ENCODE peak calls at places on chromosome 10, in nine cellular contexts. B, Q, Z, E, M, P, F, C and K are unnamed samples.

GRCh38 chr10:68333905-68334431 is 1.2 kb upstream of the PBLD start:
- DNase-seq in E (no peak), C (no peak), M (no peak), B (no peak), P (peak; percentile 15), F (no peak), Q (no peak), Z (no peak), K (no peak)

GRCh38 chr10:21173433-21173963 is 276.4 kb upstream of the NEBL start:
- DNase-seq in Q (peak; percentile 11), F (no peak), P (no peak), M (no peak), E (no peak), C (peak; percentile 60), Z (no peak), B (peak; percentile 73), K (no peak)

GRCh38 chr10:45274364-45274763 is 41.0 kb downstream of the OR13A1 start:
- DNase-seq in E (no peak), Q (no peak), M (no peak), Z (no peak), C (no peak), B (no peak), F (no peak), P (no peak), K (no peak)

GRCh38 chr10:12960939-12961338 is 40.6 kb downstream of the CCDC3 start:
- DNase-seq in M (no peak), E (no peak), B (no peak), P (no peak), F (no peak), Q (no peak), C (no peak), Z (no peak), K (no peak)

GRCh38 chr10:70647086-70647485 is 25.2 kb upstream of the ADAMTS14 start:
- DNase-seq in Q (no peak), C (no peak), B (no peak), P (no peak), M (no peak), Z (no peak), F (no peak), E (no peak), K (no peak)

GRCh38 chr10:80284522-80284921 is 4.9 kb downstream of the MAT1A start:
- DNase-seq in Q (no peak), Z (no peak), C (no peak), M (no peak), F (no peak), E (no peak), P (no peak), B (no peak), K (no peak)

GRCh38 chr10:114623661-114624294 is 34.3 kb downstream of the ABLIM1 start:
- DNase-seq in Z (no peak), M (peak; percentile 74), C (peak; percentile 19), P (no peak), B (peak; percentile 63), Q (no peak), E (no peak), F (no peak), K (no peak)

GRCh38 chr10:124242365-124242764 is 149.0 kb upstream of the CHST15 start:
- DNase-seq in B (no peak), C (no peak), E (no peak), F (no peak), P (no peak), Q (no peak), Z (no peak), M (no peak), K (no peak)

GRCh38 chr10:6382081-6382480 is 179.3 kb downstream of the PFKFB3 start:
- DNase-seq in P (peak; percentile 73), F (peak; percentile 69), B (no peak), Z (peak; percentile 26), Q (no peak), C (no peak), M (peak; percentile 70), E (no peak), K (peak; percentile 47)

GRCh38 chr10:86400705-86401587 is 34.4 kb upstream of the GRID1 start:
- DNase-seq in M (peak; percentile 63), P (peak; percentile 67), Q (peak; percentile 38), E (no peak), F (peak; percentile 60), B (peak; percentile 78), C (peak; percentile 78), Z (peak; percentile 59), K (peak; percentile 59)

GRCh38 chr10:103040424-103040823 is 122.3 kb downstream of the CNNM2 start:
- DNase-seq in E (no peak), Q (no peak), Z (no peak), C (no peak), P (no peak), B (no peak), M (peak; percentile 90), F (no peak), K (no peak)

GRCh38 chr10:28587970-28588290 is 55.0 kb downstream of the WAC start:
- DNase-seq in M (peak; percentile 63), F (no peak), C (no peak), B (peak; percentile 3), E (no peak), P (no peak), Z (no peak), Q (no peak), K (no peak)

GRCh38 chr10:74081192-74081803 is 69.3 kb downstream of the AP3M1 start:
- DNase-seq in Z (peak; percentile 68), M (peak; percentile 74), Q (peak; percentile 50), P (peak; percentile 63), C (peak; percentile 68), E (peak; percentile 70), B (peak; percentile 64), F (peak; percentile 38), K (peak; percentile 74)

GRCh38 chr10:31623466-31623865 is 304.4 kb downstream of the ZEB1 start:
- DNase-seq in Q (no peak), B (no peak), P (no peak), E (no peak), M (no peak), C (no peak), F (no peak), Z (no peak), K (no peak)

GRCh38 chr10:79221110-79222051 is 125.9 kb upstream of the PPIF start:
- DNase-seq in Z (no peak), F (no peak), P (no peak), M (peak; percentile 62), B (peak; percentile 94), Q (no peak), E (no peak), C (peak; percentile 93), K (no peak)

GRCh38 chr10:112230325-112230988 is 46.9 kb upstream of the GPAM start:
- DNase-seq in C (no peak), P (no peak), Z (no peak), Q (no peak), M (no peak), F (no peak), B (no peak), E (no peak), K (no peak)

GRCh38 chr10:130834573-130834972 is 476.9 kb downstream of the TCERG1L start:
- DNase-seq in Z (no peak), F (no peak), Q (no peak), C (no peak), P (no peak), M (no peak), E (no peak), B (no peak), K (no peak)

GRCh38 chr10:113958631-113959382 is 84.9 kb upstream of the ADRB1 start:
- DNase-seq in F (no peak), M (peak; percentile 98), P (no peak), Q (no peak), E (no peak), C (no peak), Z (no peak), B (no peak), K (no peak)